ENCODE peak calls at places on chromosomes 16 and 17, in eight cellular contexts. One of them, this sample, is unnamed.

GRCh38 chr17:61276806-61277205 is 122.8 kb upstream of the TBX2 start:
- DNase-seq in OCI-LY7: no peak
- DNase-seq in foreskin fibroblast: no peak
- DNase-seq in activated T-helper 1 cell treated with anti-CD3 and anti-CD28 coated beads, Interleukin-2, amount 50 U/mL, for 16 hours: no peak
- DNase-seq in hippocampal formation: no peak
- DNase-seq in GM19239: no peak
- DNase-seq in ascending aorta: no peak
- DNase-seq in small intestine: no peak
- DNase-seq in this sample: no peak

GRCh38 chr17:32192379-32192778 is 50.1 kb downstream of the RHOT1 start:
- DNase-seq in foreskin fibroblast: peak
- DNase-seq in OCI-LY7: no peak
- DNase-seq in small intestine: no peak
- DNase-seq in ascending aorta: no peak
- DNase-seq in activated T-helper 1 cell treated with anti-CD3 and anti-CD28 coated beads, Interleukin-2, amount 50 U/mL, for 16 hours: no peak
- DNase-seq in hippocampal formation: no peak
- DNase-seq in GM19239: no peak
- DNase-seq in this sample: no peak

GRCh38 chr17:67076290-67076689 is 31.9 kb downstream of the CACNG1 start:
- DNase-seq in hippocampal formation: no peak
- DNase-seq in GM19239: no peak
- DNase-seq in activated T-helper 1 cell treated with anti-CD3 and anti-CD28 coated beads, Interleukin-2, amount 50 U/mL, for 16 hours: no peak
- DNase-seq in small intestine: peak
- DNase-seq in ascending aorta: no peak
- DNase-seq in foreskin fibroblast: no peak
- DNase-seq in OCI-LY7: no peak
- DNase-seq in this sample: peak

GRCh38 chr16:369275-369865 is 968 bp downstream of the MRPL28 start:
- DNase-seq in activated T-helper 1 cell treated with anti-CD3 and anti-CD28 coated beads, Interleukin-2, amount 50 U/mL, for 16 hours: no peak
- DNase-seq in small intestine: no peak
- DNase-seq in hippocampal formation: no peak
- DNase-seq in ascending aorta: no peak
- DNase-seq in OCI-LY7: no peak
- DNase-seq in foreskin fibroblast: no peak
- DNase-seq in GM19239: no peak
- DNase-seq in this sample: no peak

GRCh38 chr16:21663889-21664647 is at the start of gene OTOA:
- DNase-seq in activated T-helper 1 cell treated with anti-CD3 and anti-CD28 coated beads, Interleukin-2, amount 50 U/mL, for 16 hours: no peak
- DNase-seq in small intestine: no peak
- DNase-seq in GM19239: no peak
- DNase-seq in ascending aorta: peak
- DNase-seq in foreskin fibroblast: no peak
- DNase-seq in OCI-LY7: no peak
- DNase-seq in hippocampal formation: no peak
- DNase-seq in this sample: no peak

GRCh38 chr17:57478433-57478832 is 222.1 kb downstream of the MSI2 start:
- DNase-seq in hippocampal formation: no peak
- DNase-seq in activated T-helper 1 cell treated with anti-CD3 and anti-CD28 coated beads, Interleukin-2, amount 50 U/mL, for 16 hours: no peak
- DNase-seq in small intestine: no peak
- DNase-seq in GM19239: no peak
- DNase-seq in ascending aorta: no peak
- DNase-seq in foreskin fibroblast: no peak
- DNase-seq in OCI-LY7: no peak
- DNase-seq in this sample: no peak

GRCh38 chr17:8896641-8897635 is 29.5 kb upstream of the PIK3R6 start:
- DNase-seq in foreskin fibroblast: no peak
- DNase-seq in ascending aorta: peak
- DNase-seq in activated T-helper 1 cell treated with anti-CD3 and anti-CD28 coated beads, Interleukin-2, amount 50 U/mL, for 16 hours: no peak
- DNase-seq in small intestine: no peak
- DNase-seq in OCI-LY7: no peak
- DNase-seq in hippocampal formation: no peak
- DNase-seq in GM19239: no peak
- DNase-seq in this sample: no peak

GRCh38 chr17:82316651-82317393 is 586 bp downstream of the CD7 start:
- DNase-seq in foreskin fibroblast: no peak
- DNase-seq in ascending aorta: no peak
- DNase-seq in GM19239: no peak
- DNase-seq in hippocampal formation: no peak
- DNase-seq in activated T-helper 1 cell treated with anti-CD3 and anti-CD28 coated beads, Interleukin-2, amount 50 U/mL, for 16 hours: no peak
- DNase-seq in OCI-LY7: no peak
- DNase-seq in small intestine: no peak
- DNase-seq in this sample: no peak

GRCh38 chr16:84532299-84532724 is 27.9 kb upstream of the MEAK7 start:
- DNase-seq in ascending aorta: peak
- DNase-seq in foreskin fibroblast: peak
- DNase-seq in hippocampal formation: no peak
- DNase-seq in GM19239: no peak
- DNase-seq in small intestine: no peak
- DNase-seq in OCI-LY7: no peak
- DNase-seq in activated T-helper 1 cell treated with anti-CD3 and anti-CD28 coated beads, Interleukin-2, amount 50 U/mL, for 16 hours: no peak
- DNase-seq in this sample: peak

GRCh38 chr17:60661489-60661888 is 16.2 kb upstream of the BCAS3 start:
- DNase-seq in small intestine: no peak
- DNase-seq in activated T-helper 1 cell treated with anti-CD3 and anti-CD28 coated beads, Interleukin-2, amount 50 U/mL, for 16 hours: no peak
- DNase-seq in GM19239: no peak
- DNase-seq in ascending aorta: no peak
- DNase-seq in hippocampal formation: no peak
- DNase-seq in OCI-LY7: no peak
- DNase-seq in foreskin fibroblast: no peak
- DNase-seq in this sample: no peak

GRCh38 chr16:27703121-27703520 is 153.2 kb downstream of the KATNIP start:
- DNase-seq in foreskin fibroblast: no peak
- DNase-seq in small intestine: no peak
- DNase-seq in hippocampal formation: no peak
- DNase-seq in OCI-LY7: no peak
- DNase-seq in ascending aorta: peak
- DNase-seq in activated T-helper 1 cell treated with anti-CD3 and anti-CD28 coated beads, Interleukin-2, amount 50 U/mL, for 16 hours: no peak
- DNase-seq in GM19239: no peak
- DNase-seq in this sample: no peak

GRCh38 chr16:89350701-89351380 is 133.3 kb downstream of the ZNF778 start:
- DNase-seq in ascending aorta: no peak
- DNase-seq in hippocampal formation: no peak
- DNase-seq in foreskin fibroblast: no peak
- DNase-seq in small intestine: no peak
- DNase-seq in activated T-helper 1 cell treated with anti-CD3 and anti-CD28 coated beads, Interleukin-2, amount 50 U/mL, for 16 hours: no peak
- DNase-seq in OCI-LY7: no peak
- DNase-seq in GM19239: no peak
- DNase-seq in this sample: no peak

GRCh38 chr17:3804503-3804931 is 3.5 kb upstream of the ITGAE start:
- DNase-seq in GM19239: peak
- DNase-seq in foreskin fibroblast: no peak
- DNase-seq in activated T-helper 1 cell treated with anti-CD3 and anti-CD28 coated beads, Interleukin-2, amount 50 U/mL, for 16 hours: no peak
- DNase-seq in ascending aorta: no peak
- DNase-seq in hippocampal formation: no peak
- DNase-seq in small intestine: peak
- DNase-seq in OCI-LY7: peak
- DNase-seq in this sample: peak

GRCh38 chr17:29615048-29615385 is 7.7 kb downstream of the CORO6 start:
- DNase-seq in ascending aorta: peak
- DNase-seq in small intestine: peak
- DNase-seq in activated T-helper 1 cell treated with anti-CD3 and anti-CD28 coated beads, Interleukin-2, amount 50 U/mL, for 16 hours: no peak
- DNase-seq in OCI-LY7: no peak
- DNase-seq in GM19239: no peak
- DNase-seq in hippocampal formation: peak
- DNase-seq in foreskin fibroblast: no peak
- DNase-seq in this sample: no peak

GRCh38 chr16:74497761-74498160 is 76.5 kb upstream of the CLEC18B start:
- DNase-seq in ascending aorta: no peak
- DNase-seq in foreskin fibroblast: no peak
- DNase-seq in activated T-helper 1 cell treated with anti-CD3 and anti-CD28 coated beads, Interleukin-2, amount 50 U/mL, for 16 hours: no peak
- DNase-seq in GM19239: no peak
- DNase-seq in small intestine: no peak
- DNase-seq in OCI-LY7: no peak
- DNase-seq in hippocampal formation: no peak
- DNase-seq in this sample: no peak

GRCh38 chr17:77513045-77513444 is 372.3 kb downstream of the SEC14L1 start:
- DNase-seq in GM19239: no peak
- DNase-seq in foreskin fibroblast: no peak
- DNase-seq in activated T-helper 1 cell treated with anti-CD3 and anti-CD28 coated beads, Interleukin-2, amount 50 U/mL, for 16 hours: no peak
- DNase-seq in hippocampal formation: no peak
- DNase-seq in OCI-LY7: no peak
- DNase-seq in ascending aorta: no peak
- DNase-seq in small intestine: no peak
- DNase-seq in this sample: no peak

This sample was measured in HepG2.